ENCODE peak calls at places on chromosomes 4 and X, in four cellular contexts. One of them, this sample, is unnamed.

GRCh38 chr4:98341309-98341708 is 80.1 kb downstream of the RAP1GDS1 start:
- DNase-seq in fibroblast of mammary gland: peak
- DNase-seq in chondrocyte: no peak
- DNase-seq in OCI-LY7: peak
- DNase-seq in this sample: no peak

GRCh38 chr4:146255874-146256273 is 41.5 kb downstream of the REELD1 start:
- DNase-seq in OCI-LY7: no peak
- DNase-seq in chondrocyte: no peak
- DNase-seq in fibroblast of mammary gland: peak
- DNase-seq in this sample: no peak

GRCh38 chr4:54165438-54165837 is 63.7 kb upstream of the PDGFRA start:
- DNase-seq in OCI-LY7: no peak
- DNase-seq in chondrocyte: no peak
- DNase-seq in fibroblast of mammary gland: peak
- DNase-seq in this sample: no peak

GRCh38 chr4:61301285-61301684 is 101.2 kb downstream of the ADGRL3 start:
- DNase-seq in chondrocyte: no peak
- DNase-seq in OCI-LY7: no peak
- DNase-seq in fibroblast of mammary gland: no peak
- DNase-seq in this sample: no peak

GRCh38 chr4:20684852-20685763 is 15.2 kb upstream of the PACRGL start:
- DNase-seq in OCI-LY7: peak
- DNase-seq in chondrocyte: no peak
- DNase-seq in fibroblast of mammary gland: peak
- DNase-seq in this sample: peak

GRCh38 chr4:118265312-118266144 is 87.3 kb downstream of the PRSS12 start:
- DNase-seq in fibroblast of mammary gland: no peak
- DNase-seq in OCI-LY7: no peak
- DNase-seq in chondrocyte: no peak
- DNase-seq in this sample: no peak

GRCh38 chrX:39418936-39419659 is 617.8 kb downstream of the MID1IP1 start:
- DNase-seq in OCI-LY7: no peak
- DNase-seq in chondrocyte: no peak
- DNase-seq in fibroblast of mammary gland: no peak
- DNase-seq in this sample: no peak

GRCh38 chr4:109979932-109980717 is 67.4 kb downstream of the EGF start:
- DNase-seq in chondrocyte: no peak
- DNase-seq in fibroblast of mammary gland: peak
- DNase-seq in OCI-LY7: no peak
- DNase-seq in this sample: no peak

GRCh38 chr4:17709760-17710068 is 71.7 kb downstream of the FAM184B start:
- DNase-seq in chondrocyte: no peak
- DNase-seq in fibroblast of mammary gland: no peak
- DNase-seq in OCI-LY7: no peak
- DNase-seq in this sample: no peak

GRCh38 chr4:87965501-87965975 is 10.0 kb upstream of the SPP1 start:
- DNase-seq in OCI-LY7: no peak
- DNase-seq in chondrocyte: peak
- DNase-seq in fibroblast of mammary gland: no peak
- DNase-seq in this sample: no peak

GRCh38 chr4:183852910-183853555 is 52.1 kb upstream of the STOX2 start:
- DNase-seq in chondrocyte: no peak
- DNase-seq in fibroblast of mammary gland: no peak
- DNase-seq in OCI-LY7: no peak
- DNase-seq in this sample: no peak

GRCh38 chrX:12877386-12877785 is 10.5 kb downstream of the TLR7 start:
- DNase-seq in chondrocyte: no peak
- DNase-seq in OCI-LY7: no peak
- DNase-seq in fibroblast of mammary gland: no peak
- DNase-seq in this sample: no peak

GRCh38 chr4:89539797-89540711 is 232.5 kb upstream of the GPRIN3 start:
- DNase-seq in chondrocyte: no peak
- DNase-seq in OCI-LY7: no peak
- DNase-seq in fibroblast of mammary gland: peak
- DNase-seq in this sample: no peak

GRCh38 chr4:103422467-103423219 is 224.5 kb upstream of the CENPE start:
- DNase-seq in OCI-LY7: no peak
- DNase-seq in chondrocyte: no peak
- DNase-seq in fibroblast of mammary gland: no peak
- DNase-seq in this sample: no peak

GRCh38 chr4:56613101-56613862 is 67.8 kb downstream of the HOPX start:
- DNase-seq in OCI-LY7: no peak
- DNase-seq in fibroblast of mammary gland: peak
- DNase-seq in chondrocyte: no peak
- DNase-seq in this sample: no peak

GRCh38 chrX:132876509-132876837 is 82.0 kb downstream of the HS6ST2 start:
- DNase-seq in fibroblast of mammary gland: no peak
- DNase-seq in OCI-LY7: no peak
- DNase-seq in chondrocyte: no peak
- DNase-seq in this sample: no peak

GRCh38 chrX:121307441-121307840 is 260.0 kb downstream of the GLUD2 start:
- DNase-seq in chondrocyte: no peak
- DNase-seq in OCI-LY7: no peak
- DNase-seq in fibroblast of mammary gland: peak
- DNase-seq in this sample: peak

GRCh38 chrX:139563251-139563650 is 32.7 kb downstream of the F9 start:
- DNase-seq in OCI-LY7: no peak
- DNase-seq in fibroblast of mammary gland: no peak
- DNase-seq in chondrocyte: no peak
- DNase-seq in this sample: no peak

GRCh38 chr4:48906283-48907173 is at the start of gene OCIAD2:
- DNase-seq in fibroblast of mammary gland: no peak
- DNase-seq in chondrocyte: peak
- DNase-seq in OCI-LY7: peak
- DNase-seq in this sample: peak

GRCh38 chr4:620201-620600 is 5.2 kb upstream of the PDE6B start:
- DNase-seq in OCI-LY7: no peak
- DNase-seq in fibroblast of mammary gland: no peak
- DNase-seq in chondrocyte: peak
- DNase-seq in this sample: no peak
- TF ChIP-seq CTCF in OCI-LY7: no peak
- TF ChIP-seq CTCF in fibroblast of mammary gland: no peak
- TF ChIP-seq CTCF in chondrocyte: no peak
- TF ChIP-seq CTCF in this sample: no peak

GRCh38 chr4:95545526-95545925 is 3.2 kb downstream of the UNC5C start:
- DNase-seq in chondrocyte: no peak
- DNase-seq in OCI-LY7: no peak
- DNase-seq in fibroblast of mammary gland: no peak
- DNase-seq in this sample: no peak
- TF ChIP-seq CTCF in chondrocyte: no peak
- TF ChIP-seq CTCF in OCI-LY7: no peak
- TF ChIP-seq CTCF in fibroblast of mammary gland: no peak
- TF ChIP-seq CTCF in this sample: no peak

GRCh38 chrX:129346574-129346973 is 176.7 kb downstream of the SMARCA1 start:
- DNase-seq in OCI-LY7: no peak
- DNase-seq in chondrocyte: peak
- DNase-seq in fibroblast of mammary gland: no peak
- DNase-seq in this sample: no peak

GRCh38 chrX:129347291-129347690 is 176.0 kb downstream of the SMARCA1 start:
- DNase-seq in fibroblast of mammary gland: no peak
- DNase-seq in chondrocyte: no peak
- DNase-seq in OCI-LY7: peak
- DNase-seq in this sample: no peak
- TF ChIP-seq CTCF in fibroblast of mammary gland: no peak
- TF ChIP-seq CTCF in chondrocyte: no peak
- TF ChIP-seq CTCF in OCI-LY7: peak
- TF ChIP-seq CTCF in this sample: no peak

GRCh38 chr4:13535708-13536361 is 8.5 kb downstream of the NKX3-2 start:
- DNase-seq in OCI-LY7: no peak
- DNase-seq in fibroblast of mammary gland: no peak
- DNase-seq in chondrocyte: no peak
- DNase-seq in this sample: peak
- TF ChIP-seq CTCF in OCI-LY7: no peak
- TF ChIP-seq CTCF in fibroblast of mammary gland: no peak
- TF ChIP-seq CTCF in chondrocyte: no peak
- TF ChIP-seq CTCF in this sample: no peak

GRCh38 chrX:43328358-43328946 is 327.6 kb upstream of the MAOA start:
- DNase-seq in fibroblast of mammary gland: no peak
- DNase-seq in chondrocyte: no peak
- DNase-seq in OCI-LY7: peak
- DNase-seq in this sample: no peak

GRCh38 chrX:43333543-43333942 is 322.6 kb upstream of the MAOA start:
- DNase-seq in chondrocyte: no peak
- DNase-seq in fibroblast of mammary gland: no peak
- DNase-seq in OCI-LY7: peak
- DNase-seq in this sample: no peak
- TF ChIP-seq CTCF in chondrocyte: peak
- TF ChIP-seq CTCF in fibroblast of mammary gland: no peak
- TF ChIP-seq CTCF in OCI-LY7: peak
- TF ChIP-seq CTCF in this sample: no peak

GRCh38 chr4:2025817-2026216 is 17.0 kb upstream of the NELFA start:
- DNase-seq in fibroblast of mammary gland: no peak
- DNase-seq in OCI-LY7: no peak
- DNase-seq in chondrocyte: no peak
- DNase-seq in this sample: no peak

DNA sequence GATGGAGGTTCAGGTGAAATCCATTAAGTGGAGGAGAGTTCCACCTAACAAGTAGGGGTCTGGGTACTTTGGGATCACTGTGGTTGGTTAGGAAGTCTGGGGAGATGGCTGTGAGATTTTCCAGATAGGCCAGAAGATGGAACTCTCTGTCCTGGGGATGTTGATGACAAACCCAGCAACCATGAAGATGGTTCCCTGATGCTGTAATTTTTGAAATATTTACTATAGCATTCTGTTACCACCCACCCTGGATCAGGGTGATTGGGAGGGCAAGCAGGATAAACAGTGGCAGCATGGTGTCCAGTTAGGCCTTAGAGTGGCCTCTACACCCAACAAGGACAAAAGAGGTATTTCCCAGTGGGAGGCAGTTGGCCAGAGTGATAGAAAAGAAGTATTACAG is 15.9 kb upstream of the NELFA start:
- DNase-seq in OCI-LY7: no peak
- DNase-seq in fibroblast of mammary gland: no peak
- DNase-seq in chondrocyte: no peak
- DNase-seq in this sample: no peak
- TF ChIP-seq CTCF in OCI-LY7: no peak
- TF ChIP-seq CTCF in fibroblast of mammary gland: no peak
- TF ChIP-seq CTCF in chondrocyte: no peak
- TF ChIP-seq CTCF in this sample: no peak

GRCh38 chrX:8784162-8784561 is 17.0 kb downstream of the FAM9A start:
- DNase-seq in chondrocyte: no peak
- DNase-seq in OCI-LY7: no peak
- DNase-seq in fibroblast of mammary gland: no peak
- DNase-seq in this sample: no peak
- TF ChIP-seq CTCF in chondrocyte: no peak
- TF ChIP-seq CTCF in OCI-LY7: no peak
- TF ChIP-seq CTCF in fibroblast of mammary gland: no peak
- TF ChIP-seq CTCF in this sample: no peak

This sample was measured in GM13977.